ENCODE peak calls at places on chromosome 22, in seven cellular contexts. One of them, this sample, is unnamed.

GRCh38 chr22:41048791-41049717 is 43.3 kb upstream of the EP300 start:
- DNase-seq in NCI-H748 treated with DMSO at 0.1 percent for 48 hours: no peak
- DNase-seq in HuH-7.5: no peak
- DNase-seq in AG08396: peak; percentile 77
- DNase-seq in NCI-H2171: no peak
- DNase-seq in cardiac fibroblast: peak; percentile 57
- DNase-seq in SJSA1: peak; percentile 33
- DNase-seq in this sample: no peak

GRCh38 chr22:49815641-49816071 is 12.0 kb downstream of the BRD1 start:
- DNase-seq in NCI-H748 treated with DMSO at 0.1 percent for 48 hours: no peak
- DNase-seq in NCI-H2171: no peak
- DNase-seq in HuH-7.5: no peak
- DNase-seq in cardiac fibroblast: no peak
- DNase-seq in AG08396: no peak
- DNase-seq in SJSA1: no peak
- DNase-seq in this sample: no peak

GRCh38 chr22:46982635-46983034 is 220.2 kb downstream of the TBC1D22A start:
- DNase-seq in cardiac fibroblast: no peak
- DNase-seq in AG08396: no peak
- DNase-seq in NCI-H748 treated with DMSO at 0.1 percent for 48 hours: no peak
- DNase-seq in SJSA1: no peak
- DNase-seq in NCI-H2171: no peak
- DNase-seq in HuH-7.5: no peak
- DNase-seq in this sample: no peak

GRCh38 chr22:19523240-19524169 is 705 bp downstream of the CLDN5 start:
- DNase-seq in HuH-7.5: no peak
- DNase-seq in AG08396: peak; percentile 58
- DNase-seq in NCI-H748 treated with DMSO at 0.1 percent for 48 hours: no peak
- DNase-seq in cardiac fibroblast: peak; percentile 47
- DNase-seq in SJSA1: peak; percentile 26
- DNase-seq in NCI-H2171: peak; percentile 33
- DNase-seq in this sample: no peak

GRCh38 chr22:31199187-31199586 is 12.9 kb upstream of the LIMK2 start:
- DNase-seq in NCI-H2171: no peak
- DNase-seq in cardiac fibroblast: no peak
- DNase-seq in AG08396: no peak
- DNase-seq in HuH-7.5: no peak
- DNase-seq in SJSA1: no peak
- DNase-seq in NCI-H748 treated with DMSO at 0.1 percent for 48 hours: no peak
- DNase-seq in this sample: no peak

GRCh38 chr22:40156001-40156516 is 21.7 kb upstream of the TNRC6B start:
- DNase-seq in NCI-H2171: no peak
- DNase-seq in HuH-7.5: peak; percentile 58
- DNase-seq in AG08396: peak; percentile 45
- DNase-seq in SJSA1: peak; percentile 34
- DNase-seq in cardiac fibroblast: peak; percentile 47
- DNase-seq in NCI-H748 treated with DMSO at 0.1 percent for 48 hours: peak; percentile 75
- DNase-seq in this sample: no peak

GRCh38 chr22:30947821-30948454 is 20.6 kb downstream of the MORC2 start:
- DNase-seq in cardiac fibroblast: peak; percentile 73
- DNase-seq in NCI-H748 treated with DMSO at 0.1 percent for 48 hours: no peak
- DNase-seq in NCI-H2171: no peak
- DNase-seq in AG08396: peak; percentile 37
- DNase-seq in SJSA1: no peak
- DNase-seq in HuH-7.5: no peak
- DNase-seq in this sample: no peak

GRCh38 chr22:20033045-20033706 is 12.3 kb downstream of the TANGO2 start:
- DNase-seq in SJSA1: no peak
- DNase-seq in HuH-7.5: no peak
- DNase-seq in AG08396: peak; percentile 37
- DNase-seq in cardiac fibroblast: no peak
- DNase-seq in NCI-H2171: no peak
- DNase-seq in NCI-H748 treated with DMSO at 0.1 percent for 48 hours: no peak
- DNase-seq in this sample: no peak

GRCh38 chr22:31818481-31819392 is 64.9 kb downstream of the DEPDC5 start:
- DNase-seq in AG08396: peak; percentile 21
- DNase-seq in HuH-7.5: no peak
- DNase-seq in SJSA1: no peak
- DNase-seq in NCI-H2171: no peak
- DNase-seq in NCI-H748 treated with DMSO at 0.1 percent for 48 hours: no peak
- DNase-seq in cardiac fibroblast: peak; percentile 5
- DNase-seq in this sample: no peak

GRCh38 chr22:27985323-27986275 is 66.5 kb upstream of the PITPNB start:
- DNase-seq in NCI-H748 treated with DMSO at 0.1 percent for 48 hours: no peak
- DNase-seq in SJSA1: no peak
- DNase-seq in HuH-7.5: no peak
- DNase-seq in NCI-H2171: no peak
- DNase-seq in cardiac fibroblast: no peak
- DNase-seq in AG08396: no peak
- DNase-seq in this sample: no peak

GRCh38 chr22:43992331-43992821 is 31.7 kb upstream of the PARVB start:
- DNase-seq in SJSA1: peak; percentile 52
- DNase-seq in HuH-7.5: no peak
- DNase-seq in NCI-H2171: peak; percentile 58
- DNase-seq in AG08396: peak; percentile 57
- DNase-seq in cardiac fibroblast: peak; percentile 25
- DNase-seq in NCI-H748 treated with DMSO at 0.1 percent for 48 hours: no peak
- DNase-seq in this sample: no peak

GRCh38 chr22:20128902-20129746 is 2.5 kb upstream of the ZDHHC8 start:
- DNase-seq in AG08396: peak; percentile 62
- DNase-seq in SJSA1: no peak
- DNase-seq in HuH-7.5: peak; percentile 71
- DNase-seq in NCI-H2171: peak; percentile 32
- DNase-seq in cardiac fibroblast: peak; percentile 42
- DNase-seq in NCI-H748 treated with DMSO at 0.1 percent for 48 hours: no peak
- DNase-seq in this sample: no peak

GRCh38 chr22:35622132-35622913 is 5.2 kb upstream of the MB start:
- DNase-seq in NCI-H748 treated with DMSO at 0.1 percent for 48 hours: no peak
- DNase-seq in NCI-H2171: no peak
- DNase-seq in AG08396: no peak
- DNase-seq in SJSA1: no peak
- DNase-seq in cardiac fibroblast: no peak
- DNase-seq in HuH-7.5: no peak
- DNase-seq in this sample: no peak

GRCh38 chr22:24482586-24482985 is 12.5 kb upstream of the UPB1 start:
- DNase-seq in SJSA1: peak; percentile 53
- DNase-seq in AG08396: peak; percentile 48
- DNase-seq in cardiac fibroblast: peak; percentile 81
- DNase-seq in HuH-7.5: no peak
- DNase-seq in NCI-H2171: no peak
- DNase-seq in NCI-H748 treated with DMSO at 0.1 percent for 48 hours: peak; percentile 27
- DNase-seq in this sample: no peak

This sample was measured in 8988T.